ENCODE peak calls at places on chromosomes 11 and 22, in nine cellular contexts. M, L, I, X, N, K, G, P and R are unnamed samples.

GRCh38 chr11:134951305-134951700 is 539.3 kb upstream of the B3GAT1 start:
- DNase-seq in M (peak; percentile 68), L (peak; percentile 79), I (peak; percentile 39), X (no peak), N (peak; percentile 44), K (no peak), G (no peak), P (peak; percentile 20), R (no peak)

GRCh38 chr11:86446924-86447285 is 72.2 kb downstream of the CCDC81 start:
- DNase-seq in M (no peak), L (no peak), I (no peak), X (no peak), N (no peak), K (no peak), G (no peak), P (no peak), R (no peak)

GRCh38 chr11:123195182-123196059 is at the start of gene CLMP:
- DNase-seq in M (peak; percentile 77), L (no peak), I (no peak), X (no peak), N (no peak), K (no peak), G (peak; percentile 63), P (peak; percentile 77), R (no peak)

GRCh38 chr11:115737875-115738274 is 233.7 kb upstream of the CADM1 start:
- DNase-seq in M (no peak), L (no peak), I (no peak), X (no peak), N (no peak), K (no peak), G (no peak), P (no peak), R (no peak)

GRCh38 chr11:64299847-64300648 is at the start of gene CATSPERZ:
- DNase-seq in M (no peak), L (no peak), I (no peak), X (no peak), N (no peak), K (no peak), G (no peak), P (no peak), R (no peak)

GRCh38 chr11:127003260-127003981 is 2.9 kb upstream of the KIRREL3 start:
- DNase-seq in M (no peak), L (no peak), I (no peak), X (no peak), N (peak; percentile 14), K (no peak), G (peak; percentile 19), P (peak; percentile 56), R (no peak)

GRCh38 chr22:44332946-44333345 is 20.2 kb upstream of the SHISAL1 start:
- DNase-seq in M (no peak), L (no peak), I (no peak), X (no peak), N (no peak), K (no peak), G (no peak), P (no peak), R (no peak)

GRCh38 chr11:118145285-118146227 is 7.1 kb downstream of the SCN4B start:
- DNase-seq in M (peak; percentile 63), L (peak; percentile 52), I (peak; percentile 20), X (peak; percentile 76), N (peak; percentile 96), K (peak; percentile 69), G (peak; percentile 82), P (peak; percentile 86), R (peak; percentile 94)

GRCh38 chr11:3194016-3194816 is 24.4 kb downstream of the MRGPRG start:
- DNase-seq in M (no peak), L (no peak), I (no peak), X (no peak), N (no peak), K (no peak), G (no peak), P (no peak), R (no peak)

GRCh38 chr11:87266751-87267150 is 229.0 kb downstream of the TMEM135 start:
- DNase-seq in M (no peak), L (no peak), I (no peak), X (no peak), N (peak; percentile 36), K (no peak), G (no peak), P (no peak), R (no peak)

GRCh38 chr11:2091786-2092463 is 47.3 kb downstream of the IGF2 start:
- DNase-seq in M (no peak), L (no peak), I (no peak), X (no peak), N (no peak), K (no peak), G (no peak), P (no peak), R (peak; percentile 55)

GRCh38 chr11:74615311-74615710 is 22.9 kb downstream of the POLD3 start:
- DNase-seq in M (no peak), L (no peak), I (no peak), X (no peak), N (no peak), K (no peak), G (no peak), P (no peak), R (no peak)

GRCh38 chr11:656426-656825 is 19.4 kb downstream of the DRD4 start:
- DNase-seq in M (no peak), L (no peak), I (no peak), X (no peak), N (no peak), K (no peak), G (no peak), P (no peak), R (no peak)
- TF ChIP-seq CTCF in M (no peak), L (no peak), I (no peak), X (no peak), N (no peak), K (no peak), G (no peak), P (no peak), R (no peak)

GRCh38 chr11:33742249-33742851 is 6.1 kb upstream of the CD59 start:
- DNase-seq in M (peak; percentile 65), L (no peak), I (no peak), X (no peak), N (peak; percentile 48), K (no peak), G (no peak), P (peak; percentile 62), R (no peak)
- TF ChIP-seq CTCF in M (peak; percentile 46), L (no peak), I (peak; percentile 16), X (peak; percentile 53), N (peak; percentile 32), K (peak; percentile 55), G (peak; percentile 63), P (peak; percentile 87), R (peak; percentile 67)

GRCh38 chr11:121464352-121464946 is 11.7 kb upstream of the SORL1-AS1 start:
- DNase-seq in M (peak; percentile 82), L (peak; percentile 88), I (peak; percentile 83), X (peak; percentile 67), N (peak; percentile 80), K (peak; percentile 76), G (peak; percentile 73), P (peak; percentile 55), R (no peak)

GRCh38 chr11:121466063-121466794 is 13.5 kb upstream of the SORL1-AS1 start:
- DNase-seq in M (peak; percentile 88), L (peak; percentile 92), I (peak; percentile 84), X (no peak), N (peak; percentile 97), K (no peak), G (peak; percentile 91), P (peak; percentile 93), R (peak; percentile 79)

GRCh38 chr11:121463689-121464335 is 11.0 kb upstream of the SORL1-AS1 start:
- DNase-seq in M (no peak), L (no peak), I (no peak), X (no peak), N (no peak), K (no peak), G (no peak), P (no peak), R (no peak)

GRCh38 chr11:121467965-121468364 is 15.2 kb upstream of the SORL1-AS1 start:
- DNase-seq in M (no peak), L (no peak), I (no peak), X (peak; percentile 67), N (peak; percentile 40), K (peak; percentile 40), G (no peak), P (no peak), R (no peak)

GRCh38 chr11:121465709-121466062 is 12.9 kb upstream of the SORL1-AS1 start:
- DNase-seq in M (no peak), L (no peak), I (no peak), X (no peak), N (no peak), K (no peak), G (no peak), P (no peak), R (no peak)
- TF ChIP-seq CTCF in M (no peak), L (no peak), I (no peak), X (no peak), N (no peak), K (no peak), G (no peak), P (no peak), R (no peak)

GRCh38 chr11:90434858-90435257 is 212.0 kb upstream of the CHORDC1 start:
- DNase-seq in M (no peak), L (peak; percentile 21), I (no peak), X (no peak), N (peak; percentile 73), K (no peak), G (no peak), P (peak; percentile 58), R (no peak)
- TF ChIP-seq CTCF in M (no peak), L (no peak), I (no peak), X (no peak), N (peak; percentile 67), K (no peak), G (peak; percentile 19), P (peak; percentile 65), R (peak; percentile 55)

GRCh38 chr22:40265783-40266182 is 80.5 kb upstream of the ADSL start:
- DNase-seq in M (no peak), L (peak; percentile 6), I (no peak), X (no peak), N (peak; percentile 20), K (no peak), G (no peak), P (no peak), R (no peak)
- TF ChIP-seq CTCF in M (no peak), L (no peak), I (no peak), X (no peak), N (no peak), K (no peak), G (no peak), P (no peak), R (no peak)

GRCh38 chr11:107651672-107652071 is 60.2 kb downstream of the SLN start:
- DNase-seq in M (no peak), L (no peak), I (no peak), X (no peak), N (no peak), K (no peak), G (no peak), P (peak; percentile 27), R (no peak)
- TF ChIP-seq CTCF in M (no peak), L (peak; percentile 6), I (no peak), X (no peak), N (no peak), K (no peak), G (no peak), P (peak; percentile 26), R (peak; percentile 36)